ENCODE peak calls at places on chromosomes 3 and 15, in four cellular contexts. F is fibroblast of pulmonary artery, V is A673, Y is heart left ventricle. N is an unnamed sample.

GRCh38 chr15:85284497-85284896 is 95.9 kb upstream of the AKAP13 start:
- DNase-seq in V (no peak), Y (no peak), F (no peak), N (no peak)

GRCh38 chr15:59741274-59741906 is 52.3 kb upstream of the BNIP2 start:
- DNase-seq in V (peak; percentile 55), F (peak; percentile 17), Y (no peak), N (no peak)

GRCh38 chr3:126212629-126213375 is 32.4 kb upstream of the ALDH1L1 start:
- DNase-seq in Y (peak; percentile 61), F (peak; percentile 52), V (peak; percentile 60), N (peak; percentile 56)

GRCh38 chr3:119338749-119339148 is 44.6 kb downstream of the ARHGAP31 start:
- DNase-seq in Y (no peak), F (no peak), V (no peak), N (no peak)

GRCh38 chr3:12221663-12222062 is 63.0 kb upstream of the TIMP4 start:
- DNase-seq in F (no peak), Y (no peak), V (no peak), N (no peak)

GRCh38 chr15:28892789-28893610 is 7.2 kb downstream of the APBA2 start:
- DNase-seq in Y (no peak), F (peak; percentile 21), V (no peak), N (no peak)

GRCh38 chr3:117616213-117616612 is 906.6 kb downstream of the TUSC7 start:
- DNase-seq in F (no peak), Y (no peak), V (peak; percentile 9), N (no peak)

GRCh38 chr3:185656321-185656840 is 70.3 kb downstream of the SENP2 start:
- DNase-seq in Y (peak; percentile 56), V (no peak), F (peak; percentile 99), N (no peak)

GRCh38 chr15:45200799-45201556 is 13.2 kb upstream of the SHF start:
- DNase-seq in Y (peak; percentile 84), V (peak; percentile 87), F (peak; percentile 84), N (peak; percentile 45)

GRCh38 chr15:68330911-68331310 is 53.4 kb downstream of the FEM1B start:
- DNase-seq in Y (no peak), V (peak; percentile 33), F (no peak), N (no peak)

GRCh38 chr3:135165260-135165659 is 370.2 kb downstream of the EPHB1 start:
- DNase-seq in V (no peak), F (no peak), Y (no peak), N (no peak)

GRCh38 chr3:36969540-36970432 is 23.1 kb downstream of the EPM2AIP1 start:
- DNase-seq in V (peak; percentile 83), F (peak; percentile 55), Y (peak; percentile 43), N (no peak)

GRCh38 chr3:14227866-14228265 is 49.2 kb downstream of the LSM3 start:
- DNase-seq in V (no peak), F (no peak), Y (no peak), N (no peak)

GRCh38 chr3:126261037-126261436 is 80.7 kb upstream of the ALDH1L1 start:
- DNase-seq in Y (peak; percentile 62), V (peak; percentile 89), F (peak; percentile 81), N (no peak)

GRCh38 chr15:45181491-45182285 is 6.1 kb downstream of the SHF start:
- DNase-seq in Y (no peak), V (peak; percentile 94), F (no peak), N (no peak)

GRCh38 chr3:46218310-46218709 is 10.2 kb upstream of the CCR1 start:
- DNase-seq in V (no peak), F (no peak), Y (no peak), N (no peak)

GRCh38 chr3:46212101-46212500 is 4.0 kb upstream of the CCR1 start:
- DNase-seq in F (no peak), Y (no peak), V (no peak), N (no peak)

GRCh38 chr3:46213201-46213600 is 5.1 kb upstream of the CCR1 start:
- DNase-seq in Y (no peak), V (no peak), F (no peak), N (no peak)

GRCh38 chr3:46215810-46216414 is 7.8 kb upstream of the CCR1 start:
- DNase-seq in V (no peak), F (no peak), Y (no peak), N (no peak)

DNA sequence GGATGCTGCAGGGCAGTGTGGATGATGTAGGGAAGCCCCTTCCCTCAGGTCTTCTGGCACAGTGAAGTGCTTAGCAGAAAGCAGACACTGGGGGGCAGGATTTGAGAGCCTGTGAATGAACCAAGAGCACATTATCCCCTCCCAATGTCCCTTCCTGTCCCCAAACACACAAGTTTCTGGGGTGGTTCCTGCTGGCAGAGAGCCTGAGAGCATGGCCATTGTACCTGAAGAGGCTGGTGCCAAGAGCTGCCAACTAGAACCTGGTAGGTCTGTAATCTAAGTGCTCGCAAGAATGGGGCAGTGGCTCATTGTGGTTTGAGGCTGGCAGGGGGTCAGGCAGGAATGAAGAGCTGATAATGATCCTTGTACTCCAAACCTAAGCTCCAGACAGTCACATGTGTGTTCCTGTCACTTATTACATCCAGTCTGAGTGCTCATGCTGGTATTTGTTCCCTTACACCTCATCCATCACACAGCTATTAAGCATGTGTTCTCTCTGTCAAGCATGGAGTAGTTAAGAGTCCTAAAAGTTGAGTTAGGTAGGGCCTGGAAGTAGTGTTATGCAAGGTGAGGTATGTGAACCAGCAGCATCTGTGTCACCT is 6.7 kb upstream of the CCR1 start:
- DNase-seq in V (no peak), F (no peak), Y (no peak), N (no peak)
- TF ChIP-seq CTCF in V (peak; percentile 31), F (no peak), Y (no peak), N (peak; percentile 34)

DNA sequence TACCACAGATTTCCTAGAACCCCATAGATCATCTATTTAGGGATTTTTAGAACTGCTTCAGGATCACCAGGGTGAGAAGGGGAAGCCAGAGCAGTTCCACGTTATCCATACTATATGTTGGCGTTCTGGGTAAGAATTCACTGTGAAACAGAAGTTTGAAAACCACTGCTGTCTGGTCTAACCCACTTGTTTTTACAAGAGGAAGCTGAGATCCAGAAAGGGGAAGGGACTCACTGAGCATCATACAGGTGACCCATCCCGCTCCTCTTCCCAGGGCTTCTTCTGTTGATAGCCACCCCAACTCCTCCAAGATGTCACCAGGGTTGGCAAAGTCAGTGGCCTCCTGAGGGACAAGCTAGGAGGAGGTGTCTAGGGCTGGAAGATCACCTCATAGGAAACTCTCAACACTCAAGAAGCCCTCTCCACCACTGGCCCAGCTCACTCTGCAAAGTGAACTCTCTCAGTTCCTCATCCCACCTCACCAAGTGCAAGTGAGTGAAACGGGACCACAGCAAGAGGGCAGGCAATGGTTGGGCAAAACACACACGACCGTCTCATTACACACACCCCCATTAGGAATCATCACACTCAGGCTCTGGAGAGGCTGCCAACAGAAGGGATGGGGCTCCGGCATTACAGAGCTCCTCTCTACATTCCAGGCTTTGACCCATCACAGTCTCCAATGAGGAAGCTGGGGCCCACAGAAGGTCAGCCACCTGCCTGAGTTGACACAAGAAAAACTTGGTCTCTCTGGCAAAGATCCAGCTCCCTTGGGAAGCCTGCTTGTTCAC is 1.8 kb downstream of the DAPK2 start:
- DNase-seq in F (no peak), Y (no peak), V (no peak), N (no peak)
- TF ChIP-seq CTCF in F (no peak), Y (no peak), V (no peak), N (no peak)

GRCh38 chr15:61530769-61531168 is 301.7 kb upstream of the RORA start:
- DNase-seq in Y (no peak), F (no peak), V (peak; percentile 67), N (no peak)
- TF ChIP-seq CTCF in Y (no peak), F (no peak), V (peak; percentile 48), N (no peak)

DNA sequence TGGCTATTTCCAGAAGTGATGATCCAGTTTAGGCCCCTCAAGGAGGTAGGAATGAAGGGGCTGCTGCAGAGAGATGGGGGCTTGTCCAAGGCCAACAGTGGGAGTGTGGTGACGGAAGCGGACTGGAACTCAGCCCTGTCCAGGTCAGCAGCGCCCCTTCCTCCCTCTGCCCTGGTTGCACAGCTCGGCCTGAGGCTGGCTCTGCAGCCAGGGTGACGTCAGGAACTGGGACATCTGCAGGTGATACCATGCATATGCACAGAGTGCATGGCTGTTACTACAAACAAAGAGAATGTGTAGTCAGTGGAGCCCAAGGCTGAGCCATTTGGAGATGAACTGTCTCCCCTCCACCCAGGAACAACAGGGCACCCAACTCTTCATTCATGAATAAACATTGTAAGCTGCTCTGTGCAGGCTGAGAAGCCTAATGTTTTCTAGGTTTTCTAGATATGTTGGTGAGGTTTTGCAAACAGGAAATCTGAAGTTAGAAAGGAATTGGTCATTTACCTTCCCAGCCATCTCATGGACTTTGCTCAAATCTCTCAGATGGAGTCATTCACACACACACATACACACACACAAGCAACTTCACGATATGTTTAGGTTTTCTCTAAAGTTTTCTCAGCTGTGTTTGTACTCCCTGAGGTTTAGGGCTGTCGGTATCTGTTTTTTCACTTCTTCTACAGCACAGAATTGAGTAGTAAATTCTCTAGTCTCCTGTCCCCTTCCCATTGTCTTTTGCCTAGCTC is 117.2 kb downstream of the TLE3 start:
- DNase-seq in V (no peak), F (no peak), Y (no peak), N (no peak)
- TF ChIP-seq CTCF in V (no peak), F (no peak), Y (no peak), N (no peak)

GRCh38 chr3:181178991-181179390 is 189.5 kb upstream of the DNAJC19 start:
- DNase-seq in V (no peak), F (no peak), Y (no peak), N (no peak)

GRCh38 chr3:181173227-181173626 is 183.7 kb upstream of the DNAJC19 start:
- DNase-seq in F (no peak), V (no peak), Y (no peak), N (no peak)

DNA sequence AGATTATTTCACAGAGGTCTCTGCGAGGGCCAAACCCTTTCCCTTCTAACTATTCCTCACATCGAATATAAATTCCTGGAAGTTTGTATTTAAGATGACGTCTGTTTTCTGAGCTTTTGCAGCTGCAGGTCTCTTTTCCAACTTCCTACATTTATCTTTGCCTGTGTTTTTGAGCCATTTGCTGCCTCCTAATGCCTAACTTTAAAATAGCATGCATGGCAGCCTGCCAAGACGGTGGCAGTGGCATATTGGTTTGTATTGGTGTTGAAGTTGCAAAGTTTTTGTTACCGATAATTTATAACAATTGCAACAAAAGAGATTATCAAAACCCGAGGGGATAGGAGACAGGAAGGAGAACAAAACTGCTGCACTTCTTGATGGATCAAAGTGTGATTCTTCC is 187.1 kb upstream of the DNAJC19 start:
- DNase-seq in F (peak; percentile 61), Y (peak; percentile 63), V (peak; percentile 75), N (no peak)
- TF ChIP-seq CTCF in F (peak; percentile 52), Y (peak; percentile 49), V (peak; percentile 71), N (peak; percentile 58)

DNA sequence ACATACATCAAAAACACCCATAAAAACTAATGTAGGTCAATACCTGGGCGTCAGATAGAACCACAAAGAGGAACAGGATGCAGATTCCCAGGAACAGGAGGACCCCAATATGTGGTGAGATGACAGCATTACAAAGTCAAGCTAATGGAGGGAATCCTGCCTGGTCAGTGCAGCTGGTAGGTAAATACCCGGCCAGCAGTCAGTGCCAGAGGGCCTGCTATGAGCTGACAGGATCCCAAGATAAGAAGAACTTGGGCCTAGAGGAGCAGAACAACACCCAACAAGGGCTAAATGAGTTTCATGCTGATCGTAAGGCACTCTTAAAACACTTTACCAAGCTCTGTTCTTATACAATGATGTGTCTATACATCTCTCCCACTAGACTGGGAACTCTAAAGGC is 61.2 kb upstream of the KCNMB2 start:
- DNase-seq in Y (peak; percentile 31), F (no peak), V (no peak), N (no peak)
- TF ChIP-seq CTCF in Y (no peak), F (no peak), V (no peak), N (no peak)